ENCODE peak calls at places on chromosome 22, in seven cellular contexts. V, C, A, L, O, G and F are unnamed samples.

GRCh38 chr22:50246242-50247175 is 1.7 kb upstream of the TUBGCP6 start:
- DNase-seq in G (no peak), O (no peak), V (peak; percentile 35), A (no peak), L (no peak), C (no peak), F (no peak)

GRCh38 chr22:28440517-28441366 is 238.9 kb downstream of the TTC28 start:
- DNase-seq in G (no peak), O (no peak), A (peak; percentile 74), C (no peak), L (no peak), V (no peak), F (peak; percentile 37)

GRCh38 chr22:19798825-19799224 is 38.2 kb downstream of the TBX1 start:
- DNase-seq in O (no peak), G (no peak), A (no peak), L (no peak), V (no peak), C (no peak), F (no peak)

GRCh38 chr22:44951510-44951816 is 58.3 kb downstream of the PHF21B start:
- DNase-seq in C (no peak), V (no peak), G (no peak), A (no peak), O (no peak), L (no peak), F (no peak)

GRCh38 chr22:33853200-33854097 is 66.8 kb downstream of the LARGE1 start:
- DNase-seq in L (no peak), A (peak; percentile 77), V (peak; percentile 64), G (peak; percentile 61), O (peak; percentile 86), C (no peak), F (peak; percentile 63)

GRCh38 chr22:19730662-19731360 is 7.5 kb downstream of the GP1BB start:
- DNase-seq in G (peak; percentile 36), O (peak; percentile 96), L (peak; percentile 93), C (peak; percentile 19), V (peak; percentile 89), A (peak; percentile 66), F (peak; percentile 53)

GRCh38 chr22:46289244-46289891 is 7.3 kb upstream of the GTSE1 start:
- DNase-seq in G (no peak), L (no peak), O (peak; percentile 79), V (no peak), A (no peak), C (no peak), F (no peak)

GRCh38 chr22:38569972-38570840 is at the start of gene DMC1:
- DNase-seq in C (no peak), L (peak; percentile 88), V (peak; percentile 93), A (peak; percentile 78), G (peak; percentile 79), O (peak; percentile 96), F (no peak)

GRCh38 chr22:46933526-46933925 is 171.1 kb downstream of the TBC1D22A start:
- DNase-seq in G (no peak), L (no peak), A (no peak), O (no peak), V (no peak), C (no peak), F (no peak)

GRCh38 chr22:42257386-42257785 is 13.1 kb downstream of the TCF20 start:
- DNase-seq in O (no peak), A (no peak), V (no peak), L (no peak), G (no peak), C (no peak), F (no peak)

GRCh38 chr22:17999851-18000250 is 24.5 kb downstream of the MICAL3 start:
- DNase-seq in L (no peak), V (peak; percentile 28), C (no peak), G (no peak), O (no peak), A (no peak), F (no peak)

GRCh38 chr22:36325163-36326031 is 62.4 kb downstream of the MYH9 start:
- DNase-seq in C (no peak), G (no peak), O (peak; percentile 90), L (no peak), V (no peak), A (peak; percentile 95), F (no peak)

GRCh38 chr22:44329179-44329796 is 16.5 kb upstream of the SHISAL1 start:
- DNase-seq in V (peak; percentile 51), G (no peak), O (no peak), A (no peak), C (no peak), L (no peak), F (no peak)

GRCh38 chr22:24433868-24434471 is 6.6 kb downstream of the ADORA2A start:
- DNase-seq in O (peak; percentile 85), C (no peak), L (no peak), V (no peak), A (peak; percentile 37), G (no peak), F (no peak)